ENCODE peak calls at places on chromosomes 1 and 21, in four cellular contexts. X is AG04450, B is astrocyte of the spinal cord, Y is fibroblast of pulmonary artery. S is an unnamed sample.

GRCh38 chr1:24374891-24375786 is 38.4 kb downstream of the STPG1 start:
- DNase-seq in B (peak), X (no peak), Y (no peak), S (no peak)

GRCh38 chr1:77540501-77541161 is 141.8 kb downstream of the ZZZ3 start:
- DNase-seq in X (no peak), Y (peak), B (peak), S (peak)

GRCh38 chr21:35294231-35294898 is 245.3 kb upstream of the RUNX1 start:
- DNase-seq in B (no peak), X (no peak), Y (peak), S (no peak)

GRCh38 chr1:33255347-33256311 is 663 bp upstream of the ZNF362 start:
- DNase-seq in X (no peak), Y (peak), B (peak), S (peak)

GRCh38 chr1:101407505-101408211 is 170.8 kb downstream of the S1PR1 start:
- DNase-seq in X (no peak), Y (no peak), B (no peak), S (no peak)

GRCh38 chr1:205421728-205422127 is at the start of gene LEMD1:
- DNase-seq in X (no peak), B (no peak), Y (no peak), S (no peak)

GRCh38 chr1:100627018-100627716 is 89.2 kb downstream of the GPR88 start:
- DNase-seq in X (peak), B (peak), Y (peak), S (peak)

GRCh38 chr1:183970516-183971300 is 66.8 kb downstream of the COLGALT2 start:
- DNase-seq in B (no peak), X (no peak), Y (no peak), S (no peak)

GRCh38 chr1:96144636-96145035 is 576.9 kb upstream of the PTBP2 start:
- DNase-seq in X (no peak), B (no peak), Y (no peak), S (no peak)

GRCh38 chr1:1543706-1544099 is 3.3 kb upstream of the TMEM240 start:
- DNase-seq in X (no peak), Y (no peak), B (no peak), S (no peak)

GRCh38 chr1:27940297-27940696 is 5.5 kb downstream of the SMPDL3B start:
- DNase-seq in X (no peak), B (no peak), Y (no peak), S (peak)

GRCh38 chr1:94011709-94012590 is 102.7 kb upstream of the GCLM start:
- DNase-seq in X (no peak), B (no peak), Y (no peak), S (no peak)

GRCh38 chr1:47178665-47179022 is 11.2 kb downstream of the PDZK1IP1 start:
- DNase-seq in B (no peak), X (no peak), Y (no peak), S (no peak)

GRCh38 chr1:31575373-31576140 is 758 bp upstream of the TINAGL1 start:
- DNase-seq in Y (no peak), X (no peak), B (no peak), S (no peak)

GRCh38 chr1:243396876-243397275 is 141.0 kb downstream of the SDCCAG8 start:
- DNase-seq in B (no peak), Y (no peak), X (no peak), S (no peak)

GRCh38 chr1:202105571-202106339 is 17.0 kb upstream of the GPR37L1 start:
- DNase-seq in B (peak), Y (peak), X (no peak), S (peak)

GRCh38 chr1:93629101-93630059 is 52.3 kb downstream of the BCAR3 start:
- DNase-seq in Y (peak), B (peak), X (peak), S (peak)

GRCh38 chr1:245096330-245097066 is 58.3 kb upstream of the KIF26B start:
- DNase-seq in X (no peak), B (no peak), Y (no peak), S (no peak)

GRCh38 chr1:18629659-18630510 is 761 bp upstream of the PAX7 start:
- DNase-seq in Y (no peak), B (no peak), X (no peak), S (no peak)
- TF ChIP-seq CTCF in Y (no peak), B (no peak), X (no peak), S (no peak)

GRCh38 chr1:41919764-41920397 is 1.2 kb upstream of the HIVEP3 start:
- DNase-seq in Y (no peak), X (no peak), B (no peak), S (peak)
- H3K4me3 ChIP-seq in Y (no peak), X (peak), B (no peak), S (no peak)

DNA sequence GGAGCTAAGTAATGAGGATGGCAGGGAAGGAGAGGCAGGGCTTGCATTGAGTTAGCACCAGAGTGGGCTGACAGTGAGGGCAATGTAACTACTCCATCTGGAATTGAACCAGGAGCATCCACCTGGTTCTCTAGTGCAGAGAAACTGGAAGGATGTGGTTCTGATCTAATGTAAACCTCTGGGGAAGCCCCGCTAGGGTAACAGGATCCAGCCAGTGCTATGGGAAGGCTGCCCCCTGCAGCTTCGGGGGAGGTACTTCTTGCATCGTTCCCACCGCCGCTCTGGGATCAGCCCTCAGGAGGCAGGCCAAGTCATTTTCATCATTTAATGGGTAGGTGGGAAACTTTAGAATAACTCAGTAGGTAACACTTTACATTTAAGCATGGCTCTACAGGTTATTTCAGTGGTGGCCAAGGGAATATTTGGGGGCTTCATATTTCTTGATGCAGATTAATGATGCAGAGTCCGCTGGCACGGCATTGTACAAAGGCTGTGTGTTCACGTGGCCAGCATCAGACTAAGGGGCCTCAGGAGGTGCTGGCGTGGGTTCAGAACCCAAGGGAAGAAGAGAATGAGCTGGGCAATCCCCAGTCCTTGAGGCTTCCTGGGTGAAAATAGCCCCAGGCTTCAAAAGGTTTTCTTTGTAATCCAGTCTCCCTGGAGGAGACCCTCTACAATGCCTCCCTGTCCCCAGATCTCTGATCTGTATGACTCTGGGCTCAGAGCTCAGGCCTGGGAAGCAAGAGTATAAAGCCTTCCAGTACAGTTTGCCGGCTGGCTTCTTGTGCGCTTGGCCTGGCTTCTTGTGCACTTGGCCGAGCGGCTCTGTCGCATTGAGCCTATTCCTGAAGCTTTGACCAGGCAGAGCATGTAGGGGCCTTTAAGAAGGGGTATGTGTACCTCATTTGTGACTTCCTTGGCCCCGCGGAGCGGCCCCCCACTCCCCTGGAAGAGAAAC is 26.4 kb upstream of the KAZN start:
- DNase-seq in B (no peak), X (no peak), Y (peak), S (no peak)
- TF ChIP-seq CTCF in B (peak), X (peak), Y (peak), S (no peak)

GRCh38 chr21:15735409-15735808 is 5.6 kb downstream of the USP25 start:
- DNase-seq in X (no peak), Y (no peak), B (no peak), S (no peak)

GRCh38 chr21:15732290-15732995 is 2.7 kb downstream of the USP25 start:
- DNase-seq in X (no peak), Y (peak), B (peak), S (peak)

GRCh38 chr21:15730484-15731242 is 881 bp downstream of the USP25 start:
- DNase-seq in X (no peak), B (no peak), Y (peak), S (no peak)

GRCh38 chr21:15731243-15731613 is 1.4 kb downstream of the USP25 start:
- DNase-seq in Y (no peak), B (no peak), X (no peak), S (no peak)

GRCh38 chr21:15732996-15733329 is 3.2 kb downstream of the USP25 start:
- DNase-seq in X (no peak), B (no peak), Y (no peak), S (no peak)
- H3K4me3 ChIP-seq in X (peak), B (no peak), Y (peak), S (peak)

S was measured in cardiac fibroblast.